ENCODE peak calls at places on chromosomes 3 and 15, in five cellular contexts. Y is BE2C, S is astrocyte, W is H7, C is fibroblast of lung. Z is an unnamed sample.

GRCh38 chr15:93520206-93520605 is 431.2 kb upstream of the RGMA start:
- DNase-seq in S (no peak), W (peak; percentile 31), C (no peak), Y (no peak), Z (peak; percentile 97)

GRCh38 chr3:72494076-72495000 is 353.9 kb downstream of the SHQ1 start:
- DNase-seq in Y (no peak), W (no peak), S (peak; percentile 51), C (peak; percentile 58), Z (no peak)

GRCh38 chr3:16668776-16669545 is 63.7 kb upstream of the DAZL start:
- DNase-seq in C (no peak), Y (no peak), W (no peak), S (no peak), Z (peak; percentile 36)

GRCh38 chr3:72310028-72310987 is 525.4 kb upstream of the PROK2 start:
- DNase-seq in W (no peak), C (peak; percentile 76), S (peak; percentile 53), Y (peak; percentile 89), Z (peak; percentile 47)

GRCh38 chr3:104536715-104537114 is 830.0 kb upstream of the ALCAM start:
- DNase-seq in W (no peak), Y (no peak), C (no peak), S (no peak), Z (no peak)

GRCh38 chr3:176807938-176808337 is 389.3 kb downstream of the TBL1XR1 start:
- DNase-seq in C (no peak), S (no peak), W (no peak), Y (peak; percentile 42), Z (no peak)

GRCh38 chr3:194049394-194049793 is 86.6 kb upstream of the HES1 start:
- DNase-seq in W (no peak), S (no peak), Y (no peak), C (no peak), Z (no peak)

GRCh38 chr3:101676219-101676764 is 640 bp downstream of the ZBTB11 start:
- DNase-seq in Y (peak; percentile 99), C (peak; percentile 95), W (peak; percentile 98), S (peak; percentile 93), Z (peak; percentile 99)

GRCh38 chr3:69458798-69459197 is 72.9 kb upstream of the FRMD4B start:
- DNase-seq in W (no peak), C (no peak), S (no peak), Y (no peak), Z (peak; percentile 6)

GRCh38 chr15:93895976-93896770 is 335.2 kb upstream of the MCTP2 start:
- DNase-seq in S (no peak), Y (no peak), W (no peak), C (no peak), Z (no peak)

GRCh38 chr3:52433328-52434060 is 11.4 kb downstream of the SEMA3G start:
- DNase-seq in C (no peak), W (peak; percentile 55), Y (no peak), S (no peak), Z (no peak)

GRCh38 chr15:38750816-38751215 is 186.2 kb upstream of the RASGRP1 start:
- DNase-seq in Y (no peak), W (no peak), C (no peak), S (peak; percentile 12), Z (peak; percentile 27)

GRCh38 chr3:38585791-38586420 is 63.6 kb downstream of the SCN5A start:
- DNase-seq in Y (no peak), C (no peak), W (no peak), S (no peak), Z (no peak)

GRCh38 chr3:37696661-37697060 is 165.0 kb upstream of the CTDSPL start:
- DNase-seq in S (no peak), C (no peak), Y (no peak), W (no peak), Z (no peak)

GRCh38 chr3:142853270-142854163 is 35.4 kb downstream of the PCOLCE2 start:
- DNase-seq in Y (peak; percentile 22), W (no peak), C (no peak), S (peak; percentile 69), Z (no peak)

GRCh38 chr15:89333959-89334509 is 590 bp downstream of the POLG start:
- DNase-seq in W (no peak), S (no peak), C (no peak), Y (peak; percentile 68), Z (no peak)

GRCh38 chr15:101045835-101046691 is 126.9 kb downstream of the LRRK1 start:
- DNase-seq in C (no peak), Y (peak; percentile 0), S (no peak), W (peak; percentile 16), Z (no peak)

GRCh38 chr3:117603097-117603496 is 893.5 kb downstream of the TUSC7 start:
- DNase-seq in W (no peak), C (no peak), Y (no peak), S (peak; percentile 13), Z (no peak)

GRCh38 chr3:37973250-37974054 is 17.1 kb upstream of the VILL start:
- DNase-seq in S (no peak), W (no peak), Y (no peak), C (no peak), Z (no peak)

GRCh38 chr3:187807086-187807862 is 62.0 kb upstream of the BCL6 start:
- DNase-seq in Y (no peak), W (no peak), S (peak; percentile 71), C (peak; percentile 11), Z (no peak)

GRCh38 chr3:62445267-62445666 is 71.9 kb upstream of the FEZF2 start:
- DNase-seq in W (no peak), S (peak; percentile 21), Y (no peak), C (peak; percentile 70), Z (no peak)

GRCh38 chr3:41075958-41076357 is 123.3 kb upstream of the CTNNB1 start:
- DNase-seq in C (no peak), Y (peak; percentile 24), W (no peak), S (no peak), Z (no peak)

GRCh38 chr3:39639344-39640236 is 169.8 kb upstream of the MYRIP start:
- DNase-seq in C (peak; percentile 88), Y (peak; percentile 45), W (peak; percentile 27), S (peak; percentile 97), Z (peak; percentile 8)

GRCh38 chr3:190883973-190884832 is 21.7 kb upstream of the GMNC start:
- DNase-seq in C (peak; percentile 74), S (peak; percentile 27), W (peak; percentile 28), Y (peak; percentile 56), Z (peak; percentile 44)

GRCh38 chr3:95048564-95048963 is 985.7 kb downstream of the NSUN3 start:
- DNase-seq in C (no peak), S (peak; percentile 43), W (no peak), Y (no peak), Z (no peak)

GRCh38 chr3:95511915-95512314 is 1302.5 kb upstream of the EPHA6 start:
- DNase-seq in S (no peak), C (no peak), W (no peak), Y (no peak), Z (no peak)

GRCh38 chr3:62622553-62623174 is 249.3 kb upstream of the FEZF2 start:
- DNase-seq in Y (peak; percentile 35), W (no peak), C (peak; percentile 86), S (peak; percentile 33), Z (peak; percentile 58)

DNA sequence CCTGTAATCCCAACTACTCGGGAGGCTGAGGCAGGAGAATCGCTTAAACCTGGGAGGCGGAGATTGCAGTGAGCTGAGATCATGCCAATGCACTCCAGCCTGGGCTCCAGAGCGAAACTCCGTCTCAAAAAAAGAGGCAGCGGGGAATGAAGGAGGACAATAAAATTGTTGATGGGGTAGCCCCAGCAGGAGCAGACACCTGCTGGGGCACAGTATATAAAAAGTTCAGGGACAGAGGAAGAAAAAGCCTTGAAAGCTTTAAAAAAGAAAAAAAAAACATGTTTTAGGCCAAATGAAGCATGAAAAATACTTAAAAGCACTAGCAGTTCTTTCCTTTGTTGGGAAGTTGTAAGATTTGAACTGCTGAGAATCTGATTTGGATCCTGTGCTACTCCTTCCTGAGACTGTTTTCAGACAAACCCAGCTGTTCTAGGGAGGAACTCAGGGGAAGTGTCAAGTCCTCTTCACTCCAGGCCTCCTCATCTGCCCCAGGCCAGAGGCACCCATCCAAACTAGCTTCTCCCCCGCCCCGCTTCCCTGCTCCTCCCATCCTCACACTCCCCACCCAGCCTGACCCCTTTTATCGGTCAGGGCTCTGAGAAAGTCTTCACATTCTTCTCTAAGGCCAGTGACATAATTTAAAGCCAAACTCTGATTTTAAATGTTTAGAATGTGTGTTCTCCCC is 5.0 kb downstream of the IL17RD start:
- DNase-seq in S (no peak), Y (no peak), W (peak; percentile 49), C (no peak), Z (peak; percentile 41)
- H3K4me3 ChIP-seq in S (no peak overlapping the region), Y (no peak overlapping the region), W (no peak overlapping the region), C (no peak overlapping the region), Z (no peak overlapping the region)

DNA sequence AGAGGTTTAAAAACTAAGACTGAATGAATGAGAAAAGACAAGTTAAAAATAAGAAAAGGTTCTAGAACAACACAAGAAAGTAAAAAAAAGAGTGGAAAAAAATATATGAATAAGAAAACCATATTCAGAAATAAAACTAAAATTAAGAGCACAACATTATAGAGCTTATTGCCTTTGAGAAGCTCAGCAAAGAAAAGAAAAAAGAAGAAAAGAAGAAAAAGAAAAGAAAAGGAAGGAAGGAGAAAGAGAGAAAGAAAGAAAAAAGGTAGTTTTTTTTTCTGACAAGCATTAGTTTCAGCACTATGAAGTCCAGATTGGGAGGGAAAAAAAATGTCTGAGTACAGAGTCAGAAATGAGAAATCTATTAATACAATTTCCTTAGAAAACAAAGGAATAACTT is 81.5 kb downstream of the FAIM start:
- DNase-seq in C (no peak), Y (no peak), W (no peak), S (no peak), Z (no peak)
- H3K36me3 ChIP-seq in C (no peaks in the 10 kb centered on the region), Y (no peaks in the 10 kb centered on the region), W (peaks cover 1% of the 10 kb centered on the region), S (no peaks in the 10 kb centered on the region), Z (no peaks in the 10 kb centered on the region)

GRCh38 chr15:81311834-81312459 is 12.0 kb downstream of the STARD5 start:
- DNase-seq in Y (no peak), C (peak; percentile 44), W (no peak), S (peak; percentile 59), Z (no peak)
- H3K4me3 ChIP-seq in Y (no peak overlapping the region), C (no peak overlapping the region), W (no peak overlapping the region), S (no peak overlapping the region), Z (no peak overlapping the region)

DNA sequence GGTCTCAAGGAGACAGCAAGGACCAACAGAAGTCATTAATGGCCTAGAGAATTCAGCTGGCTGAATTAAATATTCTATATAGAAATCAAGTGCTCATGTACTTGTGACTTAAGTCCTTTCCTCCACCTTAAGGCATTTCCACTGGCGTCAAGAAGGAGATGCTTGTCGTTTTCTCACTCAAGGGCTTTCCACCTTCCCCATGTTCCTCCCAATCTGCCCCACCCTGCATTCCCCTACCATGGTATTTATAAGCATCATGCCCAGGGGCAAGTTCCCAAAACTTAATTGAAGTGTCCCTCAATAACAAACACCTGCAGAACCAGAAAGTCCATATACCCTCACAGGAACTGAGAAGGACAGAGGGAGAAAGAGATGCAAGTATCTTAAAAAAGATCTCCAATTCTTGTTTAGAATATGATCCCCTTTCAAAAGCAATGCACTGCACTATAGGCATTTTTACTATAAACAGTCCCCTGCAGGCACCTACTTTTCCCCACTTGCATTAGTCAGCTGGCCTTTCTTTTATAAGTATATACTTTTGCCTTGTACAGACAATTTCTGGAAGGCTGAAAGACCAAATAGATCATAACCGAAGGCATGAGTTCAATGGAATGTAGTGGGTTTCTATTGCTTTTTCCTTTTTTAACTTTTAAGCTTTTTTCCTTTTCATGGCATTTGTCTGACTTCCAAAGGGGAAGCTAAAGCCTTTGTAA is 29.6 kb downstream of the TMEM39A start:
- DNase-seq in W (no peak), C (no peak), S (no peak), Y (no peak), Z (no peak)
- H3K36me3 ChIP-seq in W (peaks cover 37% of the 10 kb centered on the region), C (peaks cover 23% of the 10 kb centered on the region), S (peaks cover 77% of the 10 kb centered on the region), Y (peaks cover 82% of the 10 kb centered on the region), Z (peaks cover 88% of the 10 kb centered on the region)

Z was measured in SJCRH30.